ENCODE peak calls at places on chromosomes 1 and 21, in four cellular contexts. Z is GM12878, R is HepG2, F is K562. J is an unnamed sample.
A peak's percentile ranks its signal among the peaks of the same experiment; 100 is the strongest.

GRCh38 chr1:165116732-165117131 is 239.8 kb downstream of the LMX1A start:
- DNase-seq in F (no peak), Z (no peak), R (no peak), J (peak; percentile 74)

GRCh38 chr1:87642581-87643129 is 314.0 kb downstream of the LMO4 start:
- DNase-seq in Z (no peak), R (peak; percentile 86), F (peak; percentile 30), J (no peak)

GRCh38 chr1:204087893-204088528 is 15.1 kb downstream of the SOX13 start:
- DNase-seq in Z (no peak), R (no peak), F (no peak), J (no peak)

GRCh38 chr1:228158690-228159665 is 6.6 kb upstream of the IBA57 start:
- DNase-seq in F (no peak), Z (no peak), R (no peak), J (no peak)

GRCh38 chr1:207806531-207807394 is 54.9 kb downstream of the CD46 start:
- DNase-seq in Z (no peak), F (no peak), R (no peak), J (no peak)

GRCh38 chr1:174971902-174972301 is 27.8 kb upstream of the CACYBP start:
- DNase-seq in Z (no peak), F (no peak), R (no peak), J (no peak)

GRCh38 chr1:2145946-2146835 is 48.4 kb downstream of the FAAP20 start:
- DNase-seq in F (no peak), R (no peak), Z (no peak), J (no peak)

GRCh38 chr1:176741181-176741580 is 278.2 kb downstream of the PAPPA2 start:
- DNase-seq in Z (no peak), R (no peak), F (no peak), J (no peak)

GRCh38 chr21:36705679-36706481 is 7.0 kb downstream of the SIM2 start:
- DNase-seq in R (no peak), Z (no peak), F (peak; percentile 17), J (no peak)

GRCh38 chr1:220776725-220777326 is 9.9 kb upstream of the MTARC1 start:
- DNase-seq in R (peak; percentile 49), F (peak; percentile 83), Z (no peak), J (peak; percentile 72)

GRCh38 chr1:180482425-180483275 is 19.7 kb downstream of the ACBD6 start:
- DNase-seq in R (peak; percentile 51), Z (no peak), F (peak; percentile 79), J (peak; percentile 62)

GRCh38 chr1:201028473-201028889 is 5.0 kb upstream of the KIF21B start:
- DNase-seq in F (no peak), R (peak; percentile 33), Z (no peak), J (no peak)

GRCh38 chr1:203286161-203286984 is 18.9 kb upstream of the BTG2 start:
- DNase-seq in F (no peak), Z (no peak), R (no peak), J (no peak)

GRCh38 chr1:35544976-35545375 is 12.2 kb downstream of the KIAA0319L start:
- DNase-seq in Z (peak; percentile 50), F (peak; percentile 87), R (peak; percentile 85), J (peak; percentile 45)

GRCh38 chr1:2460203-2460602 is 15.9 kb upstream of the PLCH2 start:
- DNase-seq in R (no peak), Z (no peak), F (no peak), J (no peak)

GRCh38 chr21:45534591-45535331 is 7.5 kb downstream of the SLC19A1 start:
- DNase-seq in Z (no peak), F (no peak), R (no peak), J (no peak)

GRCh38 chr1:24151175-24151533 is 8.2 kb upstream of the IL22RA1 start:
- DNase-seq in R (peak; percentile 74), F (no peak), Z (no peak), J (no peak)

GRCh38 chr21:45592626-45593134 is 50.4 kb upstream of the SLC19A1 start:
- DNase-seq in F (no peak), R (no peak), Z (no peak), J (no peak)

GRCh38 chr1:53107570-53108322 is 34.7 kb downstream of the SLC1A7 start:
- DNase-seq in Z (no peak), R (peak; percentile 90), F (no peak), J (peak; percentile 55)

GRCh38 chr21:16794944-16795343 is 717.9 kb upstream of the CXADR start:
- DNase-seq in Z (no peak), F (no peak), R (peak; percentile 3), J (peak; percentile 1)

GRCh38 chr1:5834477-5835178 is 157.6 kb downstream of the NPHP4 start:
- DNase-seq in R (no peak), F (no peak), Z (no peak), J (no peak)

GRCh38 chr1:43285269-43285986 is at the start of gene C1orf210:
- DNase-seq in Z (no peak), R (peak; percentile 62), F (peak; percentile 56), J (no peak)

GRCh38 chr21:45365608-45366241 is 39.2 kb upstream of the COL18A1 start:
- DNase-seq in Z (no peak), F (no peak), R (peak; percentile 92), J (peak; percentile 67)

DNA sequence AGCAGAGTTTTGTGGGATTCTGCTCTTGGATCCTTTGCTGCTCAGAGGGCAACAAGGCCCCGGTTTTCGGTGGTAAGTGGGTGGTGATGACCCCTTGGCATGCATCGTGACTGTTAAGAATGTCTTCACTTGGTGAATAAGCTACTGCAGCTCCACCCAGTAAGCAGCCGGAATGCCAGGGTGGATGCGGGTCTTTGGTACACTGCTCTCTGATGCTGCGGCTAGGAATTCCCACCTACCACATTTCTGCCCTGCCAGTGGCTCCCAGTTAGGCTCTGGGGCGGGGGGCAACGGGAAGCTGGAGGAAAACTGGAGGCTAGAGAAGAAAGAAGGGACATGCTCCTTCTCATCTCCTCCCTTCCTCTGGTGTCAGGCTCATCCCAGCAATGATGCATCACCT is 180.4 kb upstream of the GALNT2 start:
- DNase-seq in F (no peak), R (no peak), Z (no peak), J (no peak)
- TF ChIP-seq BHLHE40 in F (no peak), R (no peak), Z (no peak), J (no peak)

DNA sequence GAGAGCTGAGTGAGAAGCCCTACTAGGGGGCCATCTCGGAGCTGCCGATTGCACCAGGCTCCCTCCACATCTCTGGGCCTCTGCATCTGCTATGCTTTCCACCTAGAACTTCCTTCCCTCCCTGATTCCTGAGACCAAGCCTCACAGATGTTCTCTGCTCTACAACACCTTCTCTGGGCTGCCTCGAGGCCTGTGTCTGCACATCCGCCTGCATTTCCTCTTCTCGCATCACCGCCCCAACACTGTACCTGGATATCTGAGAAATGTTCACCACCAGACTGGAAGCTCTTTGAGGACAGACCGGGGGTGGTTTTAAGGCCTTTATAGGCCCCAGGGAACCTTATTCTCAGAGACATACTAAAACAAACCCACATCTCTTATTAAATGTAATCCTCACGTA is 20.7 kb downstream of the CTNNBIP1 start:
- DNase-seq in Z (no peak), R (no peak), F (no peak), J (no peak)
- TF ChIP-seq CHD4 in Z (no peak), R (no peak), F (no peak), J (no peak)

GRCh38 chr21:39385299-39386145 is 36.6 kb upstream of the HMGN1 start:
- DNase-seq in F (no peak), Z (no peak), R (peak; percentile 95), J (peak; percentile 92)
- TF ChIP-seq BHLHE40 in F (no peak), Z (peak; percentile 69), R (peak; percentile 94), J (peak; percentile 50)

GRCh38 chr1:100523038-100523649 is 14.8 kb upstream of the GPR88 start:
- DNase-seq in F (no peak), R (no peak), Z (peak; percentile 21), J (no peak)
- TF ChIP-seq CHD4 in F (no peak), R (no peak), Z (no peak), J (no peak)

DNA sequence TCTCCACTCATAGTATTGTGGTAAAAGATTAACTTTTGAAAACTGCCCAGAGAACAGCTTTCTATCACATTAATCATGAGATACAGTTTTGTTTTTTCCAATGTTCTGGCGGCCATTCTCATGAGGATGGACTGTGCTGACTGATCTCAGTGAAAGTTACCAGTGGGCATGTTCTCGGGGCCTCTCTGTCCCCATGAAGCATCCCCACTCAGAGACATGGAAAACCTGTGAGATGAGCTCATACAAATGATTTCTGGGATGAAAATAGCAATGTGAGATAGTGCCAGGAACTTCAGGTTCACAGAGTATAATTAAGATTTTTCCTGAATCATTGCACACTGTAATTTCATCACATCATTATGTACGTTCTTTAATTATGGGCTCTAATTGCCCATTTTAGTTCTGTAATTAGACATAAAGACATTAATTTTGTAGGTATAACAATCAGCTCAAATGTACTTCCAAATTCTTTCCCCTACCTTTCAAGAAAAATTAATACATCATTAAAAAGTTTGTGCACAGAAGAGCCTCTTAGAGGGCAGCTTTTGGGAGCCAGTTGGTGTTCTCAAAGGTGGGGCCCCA is 40.5 kb downstream of the DDR2 start:
- DNase-seq in R (no peak), F (no peak), Z (no peak), J (no peak)
- TF ChIP-seq BHLHE40 in R (no peak), F (no peak), Z (no peak), J (no peak)

DNA sequence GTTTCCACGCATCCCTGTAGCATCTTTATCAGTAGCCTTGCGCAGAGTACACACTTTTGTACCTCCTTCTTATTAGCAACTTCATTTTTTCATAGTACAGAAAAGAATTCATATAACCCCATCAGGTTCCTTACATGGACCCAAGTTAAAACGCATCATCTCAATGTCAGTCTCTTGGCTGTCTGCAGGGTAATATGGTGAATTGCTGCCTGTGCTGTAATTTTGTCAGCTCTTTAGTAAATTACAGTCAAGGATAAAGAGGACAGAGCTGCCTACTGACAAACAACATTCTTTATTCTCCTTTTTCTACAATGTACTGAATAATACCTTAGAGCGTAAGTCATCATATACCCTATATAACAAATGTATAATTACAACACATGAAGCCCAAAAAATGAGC is 222.5 kb downstream of the MRPL39 start:
- DNase-seq in R (no peak), F (no peak), Z (no peak), J (no peak)
- TF ChIP-seq CHD4 in R (no peak), F (no peak), Z (no peak), J (no peak)

GRCh38 chr21:31354604-31355443 is 10.8 kb upstream of the TIAM1 start:
- DNase-seq in R (no peak), F (peak; percentile 17), Z (peak; percentile 51), J (peak; percentile 11)
- TF ChIP-seq BHLHE40 in R (no peak), F (no peak), Z (peak; percentile 39), J (no peak)

DNA sequence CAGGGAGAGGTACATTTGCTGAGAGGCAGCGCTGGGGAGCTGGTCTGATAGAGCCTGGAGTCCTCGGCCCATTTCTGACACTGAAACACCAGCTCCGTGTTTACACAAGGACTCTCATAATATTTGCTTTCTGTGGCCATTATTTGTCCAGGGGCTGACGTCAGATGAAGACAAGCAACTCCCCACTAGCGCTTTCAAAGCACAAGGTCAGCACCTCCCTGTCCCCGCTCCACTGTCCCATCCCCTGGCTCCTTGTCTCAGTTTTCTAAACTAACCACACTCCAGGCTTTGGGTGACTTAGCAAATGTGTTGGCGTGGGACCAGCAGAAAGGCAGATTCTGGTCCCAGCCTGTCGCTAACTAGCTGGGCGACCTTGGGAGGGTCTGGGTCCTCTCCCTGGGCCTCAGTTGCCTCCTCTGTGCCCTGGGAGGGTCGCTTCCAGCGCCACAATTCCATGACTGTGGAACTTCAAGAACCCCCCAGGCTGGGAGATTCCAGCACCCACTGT is 37.4 kb upstream of the ZBTB40 start:
- DNase-seq in Z (no peak), R (peak; percentile 95), F (peak; percentile 41), J (peak; percentile 71)
- TF ChIP-seq CHD4 in Z (no peak), R (no peak), F (no peak), J (no peak)

GRCh38 chr1:212315907-212316306 is 30.7 kb downstream of the PPP2R5A start:
- DNase-seq in F (peak; percentile 55), R (peak; percentile 7), Z (no peak), J (no peak)
- TF ChIP-seq BHLHE40 in F (no peak), R (no peak), Z (no peak), J (no peak)

J was measured in A549.